ENCODE peak calls at places on chromosomes 2 and 18, in four cellular contexts. H, N, S and Y are unnamed samples.
A peak's percentile ranks its signal among the peaks of the same experiment; 100 is the strongest.

GRCh38 chr18:24766376-24766775 is 305.9 kb downstream of the HRH4 start:
- DNase-seq in N (no peak), S (no peak), H (no peak), Y (no peak)

GRCh38 chr18:54647176-54647575 is 56.1 kb downstream of the DYNAP start:
- DNase-seq in N (peak; percentile 5), H (no peak), S (no peak), Y (no peak)

GRCh38 chr18:63859781-63860535 is 27.5 kb upstream of the SERPINB2 start:
- DNase-seq in S (no peak), N (no peak), H (no peak), Y (no peak)

GRCh38 chr2:1749750-1750149 is 5.4 kb upstream of the PXDN start:
- DNase-seq in N (no peak), H (no peak), S (no peak), Y (no peak)

GRCh38 chr18:62418258-62418657 is 93.1 kb downstream of the TNFRSF11A start:
- DNase-seq in H (no peak), S (no peak), N (no peak), Y (peak; percentile 4)

GRCh38 chr2:100820346-100821254 is 661 bp downstream of the NPAS2 start:
- DNase-seq in S (no peak), H (peak; percentile 60), N (peak; percentile 41), Y (no peak)

GRCh38 chr2:216090369-216090786 is 8.7 kb downstream of the TMEM169 start:
- DNase-seq in H (no peak), N (no peak), S (no peak), Y (no peak)

GRCh38 chr18:48656582-48656981 is 117.8 kb downstream of the CTIF start:
- DNase-seq in N (no peak), S (no peak), H (no peak), Y (no peak)

GRCh38 chr18:74534150-74534969 is at the start of gene CNDP1:
- DNase-seq in N (no peak), S (no peak), H (peak; percentile 31), Y (no peak)

GRCh38 chr18:49015886-49016647 is 65.3 kb upstream of the SMAD7 start:
- DNase-seq in N (no peak), H (no peak), S (no peak), Y (no peak)

GRCh38 chr18:48932462-48932818 is 18.3 kb downstream of the SMAD7 start:
- DNase-seq in H (no peak), N (no peak), S (no peak), Y (no peak)

GRCh38 chr2:205902041-205902898 is 183.7 kb downstream of the INO80D start:
- DNase-seq in S (no peak), N (no peak), H (no peak), Y (no peak)

GRCh38 chr2:172658945-172659344 is 76.7 kb upstream of the RAPGEF4 start:
- DNase-seq in S (no peak), N (no peak), H (no peak), Y (no peak)

GRCh38 chr2:6780765-6781274 is 84.9 kb downstream of the CMPK2 start:
- DNase-seq in N (no peak), S (no peak), H (no peak), Y (no peak)

GRCh38 chr2:173354601-173355131 is at the start of gene CDCA7:
- DNase-seq in N (peak; percentile 81), S (peak; percentile 65), H (peak; percentile 87), Y (peak; percentile 25)

GRCh38 chr2:238963164-238963969 is 115.5 kb downstream of the TWIST2 start:
- DNase-seq in S (no peak), N (no peak), H (no peak), Y (no peak)

GRCh38 chr2:170012773-170013172 is 165.2 kb upstream of the MYO3B start:
- DNase-seq in H (no peak), N (no peak), S (no peak), Y (no peak)